ENCODE peak calls at places on chromosomes 2 and 18, in ten cellular contexts. One of them, this sample, is unnamed.

GRCh38 chr2:112636605-112637288 is 9.0 kb upstream of the SLC20A1 start:
- DNase-seq in left cardiac atrium: no peak
- DNase-seq in DMS153: no peak
- DNase-seq in fibroblast of the aortic adventitia: no peak
- DNase-seq in endodermal cell: no peak
- DNase-seq in heart left ventricle: no peak
- DNase-seq in central memory CD4-positive, alpha-beta T cell: no peak
- DNase-seq in right atrium auricular region: no peak
- DNase-seq in M059J: no peak
- DNase-seq in EL: no peak
- DNase-seq in this sample: no peak

GRCh38 chr2:125405816-125406215 is 1250.1 kb upstream of the GYPC start:
- DNase-seq in fibroblast of the aortic adventitia: peak
- DNase-seq in DMS153: no peak
- DNase-seq in heart left ventricle: no peak
- DNase-seq in EL: peak
- DNase-seq in right atrium auricular region: no peak
- DNase-seq in left cardiac atrium: no peak
- DNase-seq in M059J: peak
- DNase-seq in endodermal cell: no peak
- DNase-seq in central memory CD4-positive, alpha-beta T cell: no peak
- DNase-seq in this sample: no peak

GRCh38 chr18:76458522-76459311 is 36.3 kb downstream of the ZNF516 start:
- DNase-seq in heart left ventricle: no peak
- DNase-seq in EL: no peak
- DNase-seq in left cardiac atrium: no peak
- DNase-seq in fibroblast of the aortic adventitia: no peak
- DNase-seq in central memory CD4-positive, alpha-beta T cell: no peak
- DNase-seq in M059J: no peak
- DNase-seq in DMS153: no peak
- DNase-seq in right atrium auricular region: peak
- DNase-seq in endodermal cell: peak
- DNase-seq in this sample: peak

GRCh38 chr2:16852651-16853050 is 187.0 kb upstream of the CYRIA start:
- DNase-seq in DMS153: no peak
- DNase-seq in central memory CD4-positive, alpha-beta T cell: no peak
- DNase-seq in EL: no peak
- DNase-seq in M059J: no peak
- DNase-seq in endodermal cell: no peak
- DNase-seq in right atrium auricular region: no peak
- DNase-seq in left cardiac atrium: no peak
- DNase-seq in fibroblast of the aortic adventitia: no peak
- DNase-seq in heart left ventricle: no peak
- DNase-seq in this sample: no peak

GRCh38 chr18:46427216-46427995 is 229.6 kb downstream of the LOXHD1 start:
- DNase-seq in DMS153: no peak
- DNase-seq in EL: no peak
- DNase-seq in endodermal cell: peak
- DNase-seq in M059J: no peak
- DNase-seq in fibroblast of the aortic adventitia: no peak
- DNase-seq in right atrium auricular region: peak
- DNase-seq in left cardiac atrium: no peak
- DNase-seq in heart left ventricle: no peak
- DNase-seq in central memory CD4-positive, alpha-beta T cell: no peak
- DNase-seq in this sample: no peak

GRCh38 chr18:63317556-63317946 is 2.0 kb downstream of the BCL2 start:
- DNase-seq in M059J: no peak
- DNase-seq in heart left ventricle: no peak
- DNase-seq in left cardiac atrium: no peak
- DNase-seq in right atrium auricular region: no peak
- DNase-seq in EL: no peak
- DNase-seq in DMS153: no peak
- DNase-seq in endodermal cell: no peak
- DNase-seq in central memory CD4-positive, alpha-beta T cell: no peak
- DNase-seq in fibroblast of the aortic adventitia: no peak
- DNase-seq in this sample: no peak

GRCh38 chr2:228689049-228689448 is 507.6 kb upstream of the SPHKAP start:
- DNase-seq in fibroblast of the aortic adventitia: peak
- DNase-seq in M059J: peak
- DNase-seq in left cardiac atrium: no peak
- DNase-seq in central memory CD4-positive, alpha-beta T cell: no peak
- DNase-seq in heart left ventricle: no peak
- DNase-seq in EL: peak
- DNase-seq in endodermal cell: peak
- DNase-seq in DMS153: peak
- DNase-seq in right atrium auricular region: no peak
- DNase-seq in this sample: no peak

GRCh38 chr2:108267117-108267516 is 21.6 kb upstream of the SULT1C2 start:
- DNase-seq in M059J: peak
- DNase-seq in endodermal cell: no peak
- DNase-seq in right atrium auricular region: no peak
- DNase-seq in DMS153: no peak
- DNase-seq in heart left ventricle: no peak
- DNase-seq in left cardiac atrium: no peak
- DNase-seq in EL: peak
- DNase-seq in fibroblast of the aortic adventitia: peak
- DNase-seq in central memory CD4-positive, alpha-beta T cell: no peak
- DNase-seq in this sample: no peak

GRCh38 chr2:211930331-211930730 is 608.3 kb downstream of the ERBB4 start:
- DNase-seq in DMS153: peak
- DNase-seq in endodermal cell: no peak
- DNase-seq in central memory CD4-positive, alpha-beta T cell: no peak
- DNase-seq in M059J: no peak
- DNase-seq in heart left ventricle: no peak
- DNase-seq in right atrium auricular region: no peak
- DNase-seq in EL: no peak
- DNase-seq in left cardiac atrium: no peak
- DNase-seq in fibroblast of the aortic adventitia: no peak
- DNase-seq in this sample: no peak

GRCh38 chr2:159349674-159350299 is 63.3 kb upstream of the WDSUB1 start:
- DNase-seq in fibroblast of the aortic adventitia: no peak
- DNase-seq in left cardiac atrium: no peak
- DNase-seq in central memory CD4-positive, alpha-beta T cell: no peak
- DNase-seq in DMS153: no peak
- DNase-seq in endodermal cell: no peak
- DNase-seq in M059J: peak
- DNase-seq in heart left ventricle: no peak
- DNase-seq in EL: peak
- DNase-seq in right atrium auricular region: no peak
- DNase-seq in this sample: no peak

GRCh38 chr18:65768379-65768778 is 17.6 kb downstream of the CDH7 start:
- DNase-seq in fibroblast of the aortic adventitia: no peak
- DNase-seq in heart left ventricle: no peak
- DNase-seq in M059J: peak
- DNase-seq in EL: no peak
- DNase-seq in right atrium auricular region: no peak
- DNase-seq in central memory CD4-positive, alpha-beta T cell: no peak
- DNase-seq in endodermal cell: no peak
- DNase-seq in DMS153: no peak
- DNase-seq in left cardiac atrium: no peak
- DNase-seq in this sample: no peak

GRCh38 chr2:105287692-105288091 is 41.8 kb downstream of the TGFBRAP1 start:
- DNase-seq in left cardiac atrium: no peak
- DNase-seq in heart left ventricle: no peak
- DNase-seq in M059J: peak
- DNase-seq in DMS153: peak
- DNase-seq in EL: peak
- DNase-seq in right atrium auricular region: no peak
- DNase-seq in fibroblast of the aortic adventitia: peak
- DNase-seq in central memory CD4-positive, alpha-beta T cell: no peak
- DNase-seq in endodermal cell: peak
- DNase-seq in this sample: no peak

GRCh38 chr2:28365158-28365557 is 27.5 kb upstream of the FOSL2 start:
- DNase-seq in DMS153: no peak
- DNase-seq in heart left ventricle: no peak
- DNase-seq in EL: no peak
- DNase-seq in right atrium auricular region: no peak
- DNase-seq in fibroblast of the aortic adventitia: no peak
- DNase-seq in central memory CD4-positive, alpha-beta T cell: no peak
- DNase-seq in endodermal cell: no peak
- DNase-seq in left cardiac atrium: no peak
- DNase-seq in M059J: no peak
- DNase-seq in this sample: no peak

GRCh38 chr18:23406271-23406787 is 46.8 kb upstream of the RIOK3 start:
- DNase-seq in EL: no peak
- DNase-seq in M059J: peak
- DNase-seq in fibroblast of the aortic adventitia: peak
- DNase-seq in heart left ventricle: no peak
- DNase-seq in left cardiac atrium: peak
- DNase-seq in central memory CD4-positive, alpha-beta T cell: no peak
- DNase-seq in endodermal cell: no peak
- DNase-seq in right atrium auricular region: no peak
- DNase-seq in DMS153: no peak
- DNase-seq in this sample: no peak

GRCh38 chr18:11902522-11903292 is 5.4 kb downstream of the MPPE1 start:
- DNase-seq in M059J: no peak
- DNase-seq in endodermal cell: peak
- DNase-seq in DMS153: no peak
- DNase-seq in heart left ventricle: no peak
- DNase-seq in central memory CD4-positive, alpha-beta T cell: no peak
- DNase-seq in EL: no peak
- DNase-seq in right atrium auricular region: no peak
- DNase-seq in fibroblast of the aortic adventitia: peak
- DNase-seq in left cardiac atrium: no peak
- DNase-seq in this sample: no peak

GRCh38 chr2:207727256-207727655 is 15.8 kb downstream of the CCNYL1 start:
- DNase-seq in central memory CD4-positive, alpha-beta T cell: no peak
- DNase-seq in heart left ventricle: no peak
- DNase-seq in right atrium auricular region: no peak
- DNase-seq in left cardiac atrium: no peak
- DNase-seq in endodermal cell: no peak
- DNase-seq in fibroblast of the aortic adventitia: peak
- DNase-seq in EL: peak
- DNase-seq in DMS153: no peak
- DNase-seq in M059J: no peak
- DNase-seq in this sample: no peak

GRCh38 chr2:236968101-236968886 is 117.4 kb upstream of the COPS8 start:
- DNase-seq in central memory CD4-positive, alpha-beta T cell: peak
- DNase-seq in fibroblast of the aortic adventitia: no peak
- DNase-seq in M059J: no peak
- DNase-seq in DMS153: no peak
- DNase-seq in right atrium auricular region: no peak
- DNase-seq in heart left ventricle: no peak
- DNase-seq in endodermal cell: peak
- DNase-seq in EL: no peak
- DNase-seq in left cardiac atrium: no peak
- DNase-seq in this sample: peak

GRCh38 chr2:69205491-69205890 is 181.5 kb downstream of the GFPT1 start:
- DNase-seq in EL: no peak
- DNase-seq in heart left ventricle: no peak
- DNase-seq in fibroblast of the aortic adventitia: no peak
- DNase-seq in DMS153: no peak
- DNase-seq in endodermal cell: no peak
- DNase-seq in left cardiac atrium: no peak
- DNase-seq in right atrium auricular region: no peak
- DNase-seq in M059J: no peak
- DNase-seq in central memory CD4-positive, alpha-beta T cell: no peak
- DNase-seq in this sample: no peak

GRCh38 chr2:74707837-74708236 is 53.8 kb downstream of the SEMA4F start:
- DNase-seq in EL: no peak
- DNase-seq in right atrium auricular region: no peak
- DNase-seq in heart left ventricle: no peak
- DNase-seq in fibroblast of the aortic adventitia: no peak
- DNase-seq in endodermal cell: no peak
- DNase-seq in DMS153: no peak
- DNase-seq in M059J: no peak
- DNase-seq in central memory CD4-positive, alpha-beta T cell: no peak
- DNase-seq in left cardiac atrium: no peak
- DNase-seq in this sample: no peak

GRCh38 chr2:71511776-71512175 is 58.4 kb downstream of the DYSF start:
- DNase-seq in endodermal cell: no peak
- DNase-seq in heart left ventricle: no peak
- DNase-seq in DMS153: no peak
- DNase-seq in right atrium auricular region: no peak
- DNase-seq in central memory CD4-positive, alpha-beta T cell: no peak
- DNase-seq in M059J: no peak
- DNase-seq in EL: no peak
- DNase-seq in left cardiac atrium: no peak
- DNase-seq in fibroblast of the aortic adventitia: no peak
- DNase-seq in this sample: no peak

GRCh38 chr2:162073776-162074578 is at the start of gene DPP4:
- DNase-seq in right atrium auricular region: no peak
- DNase-seq in central memory CD4-positive, alpha-beta T cell: peak
- DNase-seq in DMS153: peak
- DNase-seq in M059J: peak
- DNase-seq in left cardiac atrium: peak
- DNase-seq in EL: peak
- DNase-seq in endodermal cell: peak
- DNase-seq in heart left ventricle: peak
- DNase-seq in fibroblast of the aortic adventitia: no peak
- DNase-seq in this sample: no peak

GRCh38 chr2:54767921-54768320 is 44.5 kb downstream of the EML6 start:
- DNase-seq in left cardiac atrium: no peak
- DNase-seq in right atrium auricular region: no peak
- DNase-seq in fibroblast of the aortic adventitia: peak
- DNase-seq in DMS153: no peak
- DNase-seq in heart left ventricle: no peak
- DNase-seq in EL: peak
- DNase-seq in endodermal cell: no peak
- DNase-seq in M059J: peak
- DNase-seq in central memory CD4-positive, alpha-beta T cell: no peak
- DNase-seq in this sample: no peak

GRCh38 chr2:225764346-225764745 is 364.8 kb downstream of the NYAP2 start:
- DNase-seq in EL: no peak
- DNase-seq in fibroblast of the aortic adventitia: peak
- DNase-seq in DMS153: no peak
- DNase-seq in left cardiac atrium: no peak
- DNase-seq in M059J: no peak
- DNase-seq in heart left ventricle: no peak
- DNase-seq in central memory CD4-positive, alpha-beta T cell: no peak
- DNase-seq in endodermal cell: no peak
- DNase-seq in right atrium auricular region: no peak
- DNase-seq in this sample: no peak

GRCh38 chr2:109473006-109473380 is 140.8 kb downstream of the SEPTIN10 start:
- DNase-seq in M059J: no peak
- DNase-seq in endodermal cell: peak
- DNase-seq in DMS153: no peak
- DNase-seq in right atrium auricular region: no peak
- DNase-seq in central memory CD4-positive, alpha-beta T cell: no peak
- DNase-seq in fibroblast of the aortic adventitia: no peak
- DNase-seq in EL: no peak
- DNase-seq in heart left ventricle: peak
- DNase-seq in left cardiac atrium: no peak
- DNase-seq in this sample: no peak

GRCh38 chr2:45978302-45978859 is 318.8 kb upstream of the EPAS1 start:
- DNase-seq in central memory CD4-positive, alpha-beta T cell: no peak
- DNase-seq in right atrium auricular region: no peak
- DNase-seq in M059J: no peak
- DNase-seq in heart left ventricle: no peak
- DNase-seq in left cardiac atrium: no peak
- DNase-seq in fibroblast of the aortic adventitia: no peak
- DNase-seq in EL: no peak
- DNase-seq in endodermal cell: peak
- DNase-seq in DMS153: no peak
- DNase-seq in this sample: no peak

GRCh38 chr2:66477125-66477842 is 42.4 kb downstream of the MEIS1 start:
- DNase-seq in fibroblast of the aortic adventitia: peak
- DNase-seq in endodermal cell: no peak
- DNase-seq in right atrium auricular region: no peak
- DNase-seq in DMS153: no peak
- DNase-seq in EL: peak
- DNase-seq in heart left ventricle: no peak
- DNase-seq in left cardiac atrium: no peak
- DNase-seq in M059J: peak
- DNase-seq in central memory CD4-positive, alpha-beta T cell: no peak
- DNase-seq in this sample: no peak

GRCh38 chr2:218020966-218021535 is 18.3 kb upstream of the TNS1 start:
- DNase-seq in heart left ventricle: no peak
- DNase-seq in EL: no peak
- DNase-seq in M059J: no peak
- DNase-seq in fibroblast of the aortic adventitia: no peak
- DNase-seq in DMS153: no peak
- DNase-seq in right atrium auricular region: no peak
- DNase-seq in central memory CD4-positive, alpha-beta T cell: no peak
- DNase-seq in endodermal cell: no peak
- DNase-seq in left cardiac atrium: no peak
- DNase-seq in this sample: peak

GRCh38 chr18:45379903-45380302 is 235.4 kb upstream of the SLC14A2 start:
- DNase-seq in DMS153: no peak
- DNase-seq in M059J: peak
- DNase-seq in right atrium auricular region: no peak
- DNase-seq in heart left ventricle: no peak
- DNase-seq in central memory CD4-positive, alpha-beta T cell: no peak
- DNase-seq in fibroblast of the aortic adventitia: no peak
- DNase-seq in endodermal cell: no peak
- DNase-seq in EL: no peak
- DNase-seq in left cardiac atrium: no peak
- DNase-seq in this sample: no peak